ENCODE peak calls at places on chromosome 10, in six cellular contexts. One of them, this sample, is unnamed.

GRCh38 chr10:29140151-29140550 is 148.7 kb upstream of the LYZL1 start:
- DNase-seq in suprapubic skin: no peak
- DNase-seq in activated T-cell treated with anti-CD3 and anti-CD28 coated beads, Interleukin-2, amount 50 U/mL, for 1 hour: no peak
- DNase-seq in aorta: no peak
- DNase-seq in endothelial cell: no peak
- DNase-seq in fibroblast of the conjunctiva: no peak
- DNase-seq in this sample: no peak

GRCh38 chr10:17265468-17265867 is 37.4 kb downstream of the VIM start:
- DNase-seq in suprapubic skin: no peak
- DNase-seq in activated T-cell treated with anti-CD3 and anti-CD28 coated beads, Interleukin-2, amount 50 U/mL, for 1 hour: no peak
- DNase-seq in aorta: no peak
- DNase-seq in endothelial cell: no peak
- DNase-seq in fibroblast of the conjunctiva: no peak
- DNase-seq in this sample: no peak

GRCh38 chr10:33772370-33773331 is 438.2 kb upstream of the NRP1 start:
- DNase-seq in suprapubic skin: no peak
- DNase-seq in activated T-cell treated with anti-CD3 and anti-CD28 coated beads, Interleukin-2, amount 50 U/mL, for 1 hour: no peak
- DNase-seq in aorta: no peak
- DNase-seq in endothelial cell: peak
- DNase-seq in fibroblast of the conjunctiva: no peak
- DNase-seq in this sample: no peak

GRCh38 chr10:97059006-97059871 is 126.5 kb downstream of the SLIT1 start:
- DNase-seq in suprapubic skin: no peak
- DNase-seq in activated T-cell treated with anti-CD3 and anti-CD28 coated beads, Interleukin-2, amount 50 U/mL, for 1 hour: no peak
- DNase-seq in aorta: peak
- DNase-seq in endothelial cell: peak
- DNase-seq in fibroblast of the conjunctiva: no peak
- DNase-seq in this sample: no peak

GRCh38 chr10:59876695-59877094 is 29.7 kb downstream of the CCDC6 start:
- DNase-seq in suprapubic skin: no peak
- DNase-seq in activated T-cell treated with anti-CD3 and anti-CD28 coated beads, Interleukin-2, amount 50 U/mL, for 1 hour: no peak
- DNase-seq in aorta: no peak
- DNase-seq in endothelial cell: no peak
- DNase-seq in fibroblast of the conjunctiva: no peak
- DNase-seq in this sample: no peak

GRCh38 chr10:129774736-129775401 is 189.2 kb downstream of the EBF3 start:
- DNase-seq in suprapubic skin: peak
- DNase-seq in activated T-cell treated with anti-CD3 and anti-CD28 coated beads, Interleukin-2, amount 50 U/mL, for 1 hour: no peak
- DNase-seq in aorta: peak
- DNase-seq in endothelial cell: no peak
- DNase-seq in fibroblast of the conjunctiva: no peak
- DNase-seq in this sample: peak

GRCh38 chr10:31887850-31888249 is 40.8 kb downstream of the ARHGAP12 start:
- DNase-seq in suprapubic skin: no peak
- DNase-seq in activated T-cell treated with anti-CD3 and anti-CD28 coated beads, Interleukin-2, amount 50 U/mL, for 1 hour: no peak
- DNase-seq in aorta: no peak
- DNase-seq in endothelial cell: no peak
- DNase-seq in fibroblast of the conjunctiva: no peak
- DNase-seq in this sample: no peak

GRCh38 chr10:124016795-124017375 is 76.5 kb downstream of the CHST15 start:
- DNase-seq in suprapubic skin: no peak
- DNase-seq in activated T-cell treated with anti-CD3 and anti-CD28 coated beads, Interleukin-2, amount 50 U/mL, for 1 hour: no peak
- DNase-seq in aorta: no peak
- DNase-seq in endothelial cell: no peak
- DNase-seq in fibroblast of the conjunctiva: no peak
- DNase-seq in this sample: no peak

GRCh38 chr10:105707603-105708002 is 1066.5 kb downstream of the SORCS3 start:
- DNase-seq in suprapubic skin: no peak
- DNase-seq in activated T-cell treated with anti-CD3 and anti-CD28 coated beads, Interleukin-2, amount 50 U/mL, for 1 hour: no peak
- DNase-seq in aorta: no peak
- DNase-seq in endothelial cell: no peak
- DNase-seq in fibroblast of the conjunctiva: no peak
- DNase-seq in this sample: no peak

GRCh38 chr10:113158183-113158582 is 208.1 kb downstream of the TCF7L2 start:
- DNase-seq in suprapubic skin: no peak
- DNase-seq in activated T-cell treated with anti-CD3 and anti-CD28 coated beads, Interleukin-2, amount 50 U/mL, for 1 hour: no peak
- DNase-seq in aorta: no peak
- DNase-seq in endothelial cell: no peak
- DNase-seq in fibroblast of the conjunctiva: no peak
- DNase-seq in this sample: no peak

GRCh38 chr10:69663548-69663947 is 33.5 kb downstream of the FAM241B start:
- DNase-seq in suprapubic skin: no peak
- DNase-seq in activated T-cell treated with anti-CD3 and anti-CD28 coated beads, Interleukin-2, amount 50 U/mL, for 1 hour: no peak
- DNase-seq in aorta: no peak
- DNase-seq in endothelial cell: peak
- DNase-seq in fibroblast of the conjunctiva: no peak
- DNase-seq in this sample: no peak

GRCh38 chr10:80459047-80459865 is 5.1 kb downstream of the TSPAN14 start:
- DNase-seq in suprapubic skin: peak
- DNase-seq in activated T-cell treated with anti-CD3 and anti-CD28 coated beads, Interleukin-2, amount 50 U/mL, for 1 hour: peak
- DNase-seq in aorta: peak
- DNase-seq in endothelial cell: no peak
- DNase-seq in fibroblast of the conjunctiva: peak
- DNase-seq in this sample: no peak

GRCh38 chr10:111784386-111784785 is 399.2 kb downstream of the GPAM start:
- DNase-seq in suprapubic skin: no peak
- DNase-seq in activated T-cell treated with anti-CD3 and anti-CD28 coated beads, Interleukin-2, amount 50 U/mL, for 1 hour: no peak
- DNase-seq in aorta: no peak
- DNase-seq in endothelial cell: no peak
- DNase-seq in fibroblast of the conjunctiva: no peak
- DNase-seq in this sample: no peak

GRCh38 chr10:127012071-127012768 is 107.0 kb downstream of the DOCK1 start:
- DNase-seq in suprapubic skin: no peak
- DNase-seq in activated T-cell treated with anti-CD3 and anti-CD28 coated beads, Interleukin-2, amount 50 U/mL, for 1 hour: no peak
- DNase-seq in aorta: no peak
- DNase-seq in endothelial cell: no peak
- DNase-seq in fibroblast of the conjunctiva: no peak
- DNase-seq in this sample: no peak

GRCh38 chr10:35667971-35668370 is 25.9 kb upstream of the FZD8 start:
- DNase-seq in suprapubic skin: no peak
- DNase-seq in activated T-cell treated with anti-CD3 and anti-CD28 coated beads, Interleukin-2, amount 50 U/mL, for 1 hour: no peak
- DNase-seq in aorta: no peak
- DNase-seq in endothelial cell: no peak
- DNase-seq in fibroblast of the conjunctiva: no peak
- DNase-seq in this sample: no peak

GRCh38 chr10:25724241-25724640 is 209.8 kb upstream of the MYO3A start:
- DNase-seq in suprapubic skin: no peak
- DNase-seq in activated T-cell treated with anti-CD3 and anti-CD28 coated beads, Interleukin-2, amount 50 U/mL, for 1 hour: no peak
- DNase-seq in aorta: no peak
- DNase-seq in endothelial cell: no peak
- DNase-seq in fibroblast of the conjunctiva: no peak
- DNase-seq in this sample: no peak

GRCh38 chr10:49277973-49278372 is 21.0 kb upstream of the C10orf71 start:
- DNase-seq in suprapubic skin: no peak
- DNase-seq in activated T-cell treated with anti-CD3 and anti-CD28 coated beads, Interleukin-2, amount 50 U/mL, for 1 hour: no peak
- DNase-seq in aorta: no peak
- DNase-seq in endothelial cell: no peak
- DNase-seq in fibroblast of the conjunctiva: no peak
- DNase-seq in this sample: no peak

GRCh38 chr10:79066460-79067240 is 2.1 kb upstream of the ZMIZ1 start:
- DNase-seq in suprapubic skin: no peak
- DNase-seq in activated T-cell treated with anti-CD3 and anti-CD28 coated beads, Interleukin-2, amount 50 U/mL, for 1 hour: peak
- DNase-seq in aorta: no peak
- DNase-seq in endothelial cell: peak
- DNase-seq in fibroblast of the conjunctiva: no peak
- DNase-seq in this sample: no peak

GRCh38 chr10:5259132-5259951 is 62.7 kb downstream of the AKR1C4 start:
- DNase-seq in suprapubic skin: no peak
- DNase-seq in activated T-cell treated with anti-CD3 and anti-CD28 coated beads, Interleukin-2, amount 50 U/mL, for 1 hour: no peak
- DNase-seq in aorta: no peak
- DNase-seq in endothelial cell: no peak
- DNase-seq in fibroblast of the conjunctiva: no peak
- DNase-seq in this sample: no peak

GRCh38 chr10:14056545-14057332 is 274.0 kb downstream of the FRMD4A start:
- DNase-seq in suprapubic skin: no peak
- DNase-seq in activated T-cell treated with anti-CD3 and anti-CD28 coated beads, Interleukin-2, amount 50 U/mL, for 1 hour: no peak
- DNase-seq in aorta: no peak
- DNase-seq in endothelial cell: no peak
- DNase-seq in fibroblast of the conjunctiva: peak
- DNase-seq in this sample: no peak

GRCh38 chr10:43407576-43408330 is 1.2 kb downstream of the HNRNPF start:
- DNase-seq in suprapubic skin: peak
- DNase-seq in activated T-cell treated with anti-CD3 and anti-CD28 coated beads, Interleukin-2, amount 50 U/mL, for 1 hour: peak
- DNase-seq in aorta: peak
- DNase-seq in endothelial cell: peak
- DNase-seq in fibroblast of the conjunctiva: peak
- DNase-seq in this sample: peak

GRCh38 chr10:12579954-12580858 is 230.9 kb downstream of the CAMK1D start:
- DNase-seq in suprapubic skin: no peak
- DNase-seq in activated T-cell treated with anti-CD3 and anti-CD28 coated beads, Interleukin-2, amount 50 U/mL, for 1 hour: no peak
- DNase-seq in aorta: no peak
- DNase-seq in endothelial cell: no peak
- DNase-seq in fibroblast of the conjunctiva: no peak
- DNase-seq in this sample: no peak

GRCh38 chr10:11286261-11286989 is 268.8 kb downstream of the CELF2 start:
- DNase-seq in suprapubic skin: no peak
- DNase-seq in activated T-cell treated with anti-CD3 and anti-CD28 coated beads, Interleukin-2, amount 50 U/mL, for 1 hour: no peak
- DNase-seq in aorta: no peak
- DNase-seq in endothelial cell: no peak
- DNase-seq in fibroblast of the conjunctiva: no peak
- DNase-seq in this sample: no peak

GRCh38 chr10:108461976-108462375 is 1297.5 kb upstream of the SORCS1 start:
- DNase-seq in suprapubic skin: no peak
- DNase-seq in activated T-cell treated with anti-CD3 and anti-CD28 coated beads, Interleukin-2, amount 50 U/mL, for 1 hour: no peak
- DNase-seq in aorta: no peak
- DNase-seq in endothelial cell: no peak
- DNase-seq in fibroblast of the conjunctiva: no peak
- DNase-seq in this sample: no peak

GRCh38 chr10:21171936-21172773 is 275.0 kb upstream of the NEBL start:
- DNase-seq in suprapubic skin: no peak
- DNase-seq in activated T-cell treated with anti-CD3 and anti-CD28 coated beads, Interleukin-2, amount 50 U/mL, for 1 hour: no peak
- DNase-seq in aorta: no peak
- DNase-seq in endothelial cell: no peak
- DNase-seq in fibroblast of the conjunctiva: no peak
- DNase-seq in this sample: no peak

GRCh38 chr10:49109669-49110335 is 5.5 kb downstream of the VSTM4 start:
- DNase-seq in suprapubic skin: no peak
- DNase-seq in activated T-cell treated with anti-CD3 and anti-CD28 coated beads, Interleukin-2, amount 50 U/mL, for 1 hour: no peak
- DNase-seq in aorta: peak
- DNase-seq in endothelial cell: no peak
- DNase-seq in fibroblast of the conjunctiva: peak
- DNase-seq in this sample: no peak

GRCh38 chr10:5625992-5626777 is 40.2 kb downstream of the ASB13 start:
- DNase-seq in suprapubic skin: no peak
- DNase-seq in activated T-cell treated with anti-CD3 and anti-CD28 coated beads, Interleukin-2, amount 50 U/mL, for 1 hour: no peak
- DNase-seq in aorta: no peak
- DNase-seq in endothelial cell: no peak
- DNase-seq in fibroblast of the conjunctiva: no peak
- DNase-seq in this sample: no peak

This sample was measured in type B pancreatic cell.